ENCODE peak calls at places on chromosomes 5 and 9, in six cellular contexts. O, G, R, K, E and I are unnamed samples.

GRCh38 chr9:82223442-82223841 is 234.9 kb downstream of the SPATA31D1 start:
- DNase-seq in E (no peak), G (no peak), R (no peak), O (no peak), K (no peak), I (peak; percentile 60)

GRCh38 chr5:98911221-98912040 is 17.4 kb downstream of the CHD1 start:
- DNase-seq in E (peak; percentile 18), K (no peak), G (no peak), O (no peak), R (no peak), I (no peak)

GRCh38 chr5:57332350-57332749 is 150.3 kb downstream of the ACTBL2 start:
- DNase-seq in K (no peak), R (no peak), G (no peak), E (no peak), O (no peak), I (no peak)

GRCh38 chr5:120644516-120644915 is 180.4 kb downstream of the PRR16 start:
- DNase-seq in K (no peak), O (no peak), R (no peak), E (no peak), G (no peak), I (no peak)

GRCh38 chr9:11356101-11356500 is 743.3 kb upstream of the PTPRD start:
- DNase-seq in E (no peak), O (no peak), G (no peak), R (no peak), K (no peak), I (peak; percentile 3)

GRCh38 chr9:131590907-131591844 is 45.9 kb downstream of the PRRT1B start:
- DNase-seq in G (peak; percentile 79), K (peak; percentile 71), R (peak; percentile 86), O (peak; percentile 29), E (peak; percentile 88), I (no peak)

GRCh38 chr9:13569706-13570423 is 290.4 kb upstream of the MPDZ start:
- DNase-seq in O (peak; percentile 44), G (no peak), R (no peak), E (no peak), K (no peak), I (no peak)

GRCh38 chr5:67393211-67393610 is 196.6 kb upstream of the CD180 start:
- DNase-seq in R (no peak), G (no peak), O (no peak), E (no peak), K (no peak), I (no peak)

GRCh38 chr5:6582507-6583048 is 50.3 kb downstream of the NSUN2 start:
- DNase-seq in O (no peak), G (no peak), E (no peak), K (no peak), R (no peak), I (no peak)

GRCh38 chr9:20701058-20701457 is 17.0 kb downstream of the FOCAD start:
- DNase-seq in K (no peak), G (no peak), E (no peak), R (no peak), O (no peak), I (no peak)

GRCh38 chr9:116870566-116870965 is 183.5 kb downstream of the TRIM32 start:
- DNase-seq in E (no peak), R (no peak), K (no peak), O (no peak), G (no peak), I (no peak)

GRCh38 chr5:68502531-68502930 is 287.0 kb downstream of the PIK3R1 start:
- DNase-seq in G (no peak), O (no peak), R (no peak), K (no peak), E (no peak), I (no peak)

GRCh38 chr5:34749431-34749872 is 89.5 kb upstream of the TTC23L start:
- DNase-seq in R (no peak), O (peak; percentile 92), K (no peak), G (no peak), E (no peak), I (no peak)

GRCh38 chr5:920321-920720 is 27.6 kb downstream of the TRIP13 start:
- DNase-seq in G (no peak), K (no peak), E (no peak), R (no peak), O (no peak), I (no peak)

GRCh38 chr9:3508531-3509374 is 17.0 kb downstream of the RFX3 start:
- DNase-seq in G (peak; percentile 6), E (no peak), O (no peak), K (no peak), R (no peak), I (no peak)

GRCh38 chr9:35903049-35903448 is 3.0 kb upstream of the HRCT1 start:
- DNase-seq in O (no peak), K (no peak), E (peak; percentile 45), G (peak; percentile 62), R (no peak), I (no peak)

GRCh38 chr5:177430146-177430951 is 3.9 kb downstream of the GRK6 start:
- DNase-seq in G (no peak), O (no peak), R (no peak), K (no peak), E (no peak), I (no peak)

GRCh38 chr5:31935702-31936347 is 238.3 kb downstream of the GOLPH3 start:
- DNase-seq in E (peak; percentile 54), O (no peak), K (no peak), R (peak; percentile 48), G (peak; percentile 21), I (no peak)

GRCh38 chr5:165227515-165227914 is 1722.1 kb downstream of the MAT2B start:
- DNase-seq in K (no peak), E (no peak), R (peak; percentile 26), O (no peak), G (no peak), I (no peak)

GRCh38 chr9:8349369-8349768 is 549.8 kb upstream of the DMAC1 start:
- DNase-seq in G (no peak), E (no peak), O (no peak), R (no peak), K (no peak), I (no peak)

GRCh38 chr9:81314525-81314924 is 374.8 kb downstream of the TLE1 start:
- DNase-seq in O (no peak), R (peak; percentile 43), G (no peak), K (no peak), E (no peak), I (no peak)

GRCh38 chr5:17436766-17437221 is 61.2 kb upstream of the TAF11L2 start:
- DNase-seq in G (no peak), K (no peak), R (no peak), E (no peak), O (no peak), I (no peak)

GRCh38 chr5:115457985-115458384 is 86.6 kb downstream of the FEM1C start:
- DNase-seq in R (peak; percentile 49), E (no peak), G (no peak), K (no peak), O (peak; percentile 47), I (no peak)

GRCh38 chr9:116331241-116331640 is 177.7 kb downstream of the PAPPA start:
- DNase-seq in E (no peak), R (no peak), G (no peak), O (no peak), K (no peak), I (no peak)

GRCh38 chr9:36764364-36765076 is 191.8 kb downstream of the MELK start:
- DNase-seq in E (no peak), G (no peak), O (no peak), K (no peak), R (no peak), I (no peak)

GRCh38 chr9:98326402-98327248 is 71.2 kb upstream of the TBC1D2 start:
- DNase-seq in G (no peak), R (no peak), O (no peak), K (no peak), E (no peak), I (no peak)

GRCh38 chr9:124254261-124254682 is 3.5 kb upstream of the NEK6 start:
- DNase-seq in R (no peak), O (no peak), K (no peak), G (no peak), E (no peak), I (no peak)

GRCh38 chr5:60550311-60550710 is 149.7 kb downstream of the DEPDC1B start:
- DNase-seq in G (no peak), R (no peak), O (no peak), E (no peak), K (no peak), I (no peak)

GRCh38 chr5:11383506-11384095 is 520.6 kb downstream of the CTNND2 start:
- DNase-seq in O (no peak), G (no peak), E (no peak), K (no peak), R (no peak), I (no peak)

GRCh38 chr9:77011973-77012817 is 7.3 kb upstream of the FOXB2 start:
- DNase-seq in G (peak; percentile 82), O (no peak), R (peak; percentile 53), K (peak; percentile 95), E (no peak), I (no peak)

GRCh38 chr9:12705738-12706391 is 12.7 kb downstream of the TYRP1 start:
- DNase-seq in O (no peak), G (no peak), K (no peak), E (no peak), R (no peak), I (no peak)